ENCODE peak calls at places on chromosomes 16 and 17, in ten cellular contexts. Q, H, G, L, E, M, K, Z, T and V are unnamed samples.

GRCh38 chr16:87431926-87432325 is 39.8 kb downstream of the MAP1LC3B start:
- DNase-seq in E (no peak), K (peak; percentile 87), T (no peak), Q (no peak), L (peak; percentile 65), M (peak; percentile 79), H (no peak), G (no peak), Z (no peak), V (no peak)

GRCh38 chr17:81276781-81277180 is 18.3 kb downstream of the SLC38A10 start:
- DNase-seq in T (no peak), M (no peak), E (no peak), Z (no peak), Q (no peak), L (no peak), G (no peak), H (no peak), K (no peak), V (no peak)

GRCh38 chr17:44210342-44211192 is 8.9 kb downstream of the UBTF start:
- DNase-seq in K (peak; percentile 56), H (peak; percentile 99), T (peak; percentile 95), Q (peak; percentile 91), G (peak; percentile 87), M (peak; percentile 93), L (no peak), E (peak; percentile 54), Z (peak; percentile 83), V (peak; percentile 37)

GRCh38 chr17:28928061-28928460 is 23.3 kb downstream of the PHF12 start:
- DNase-seq in L (peak; percentile 62), K (peak; percentile 54), Z (no peak), G (no peak), E (no peak), T (peak; percentile 66), H (no peak), M (no peak), Q (peak; percentile 47), V (no peak)

GRCh38 chr17:72063262-72063661 is 57.6 kb upstream of the SOX9 start:
- DNase-seq in Z (no peak), T (no peak), H (no peak), G (no peak), L (no peak), K (no peak), Q (no peak), E (no peak), M (no peak), V (no peak)

GRCh38 chr16:70529051-70529777 is 5.6 kb downstream of the SF3B3 start:
- DNase-seq in K (peak; percentile 52), Z (no peak), E (no peak), M (peak; percentile 78), L (peak; percentile 65), Q (no peak), H (peak; percentile 43), T (no peak), G (no peak), V (no peak)

GRCh38 chr17:41492771-41493170 is 3.1 kb upstream of the KRT36 start:
- DNase-seq in L (peak; percentile 31), K (no peak), H (no peak), Q (no peak), M (no peak), E (no peak), T (no peak), G (no peak), Z (no peak), V (no peak)

GRCh38 chr17:35432176-35433074 is at the start of gene SLFN12:
- DNase-seq in T (peak; percentile 61), Q (peak; percentile 45), E (no peak), Z (no peak), H (peak; percentile 32), K (peak; percentile 98), G (peak; percentile 22), M (peak; percentile 73), L (peak; percentile 96), V (no peak)

GRCh38 chr17:35256629-35257028 is 13.8 kb downstream of the SLFN5 start:
- DNase-seq in L (peak; percentile 29), T (no peak), E (no peak), K (no peak), M (no peak), H (peak; percentile 19), G (no peak), Z (no peak), Q (no peak), V (no peak)

GRCh38 chr16:72240949-72241348 is 69.0 kb upstream of the PMFBP1 start:
- DNase-seq in E (no peak), Z (no peak), T (no peak), G (no peak), H (no peak), K (no peak), L (no peak), Q (no peak), M (no peak), V (no peak)

GRCh38 chr17:81646869-81647600 is 9.3 kb downstream of the PDE6G start:
- DNase-seq in Q (no peak), M (no peak), G (no peak), T (no peak), K (no peak), E (no peak), H (peak; percentile 64), L (no peak), Z (no peak), V (no peak)

GRCh38 chr16:57061084-57061905 is 31.1 kb upstream of the CPNE2 start:
- DNase-seq in L (peak; percentile 92), K (peak; percentile 25), H (peak; percentile 47), Z (no peak), M (peak; percentile 53), T (no peak), E (no peak), Q (no peak), G (no peak), V (no peak)

GRCh38 chr16:89598199-89598598 is 15.2 kb upstream of the DPEP1 start:
- DNase-seq in L (peak; percentile 64), G (no peak), H (no peak), E (no peak), K (no peak), Q (no peak), Z (no peak), T (peak; percentile 45), M (peak; percentile 52), V (no peak)

GRCh38 chr16:70736454-70737376 is 50.9 kb upstream of the MTSS2 start:
- DNase-seq in H (peak; percentile 81), Q (no peak), L (no peak), G (no peak), Z (no peak), E (no peak), T (peak; percentile 75), M (no peak), K (no peak), V (no peak)

GRCh38 chr17:66627985-66628384 is 206.9 kb upstream of the CACNG5 start:
- DNase-seq in E (no peak), G (no peak), H (no peak), K (no peak), T (no peak), L (no peak), Z (no peak), Q (no peak), M (peak; percentile 37), V (no peak)

GRCh38 chr17:47694018-47694817 is at the start of gene TBKBP1:
- DNase-seq in M (peak; percentile 77), G (peak; percentile 24), T (peak; percentile 66), Z (peak; percentile 52), H (peak; percentile 97), Q (peak; percentile 67), E (no peak), L (no peak), K (peak; percentile 29), V (no peak)

GRCh38 chr16:424623-425081 is 797 bp upstream of the RAB11FIP3 start:
- DNase-seq in H (no peak), K (no peak), M (peak; percentile 33), L (peak; percentile 62), Z (peak; percentile 51), T (no peak), E (no peak), Q (no peak), G (no peak), V (no peak)

GRCh38 chr17:42405963-42406495 is 17.0 kb downstream of the CAVIN1 start:
- DNase-seq in E (peak; percentile 18), Z (peak; percentile 55), K (peak; percentile 40), L (no peak), M (peak; percentile 69), T (peak; percentile 89), Q (peak; percentile 85), H (peak; percentile 91), G (peak; percentile 71), V (peak; percentile 80)

GRCh38 chr17:35068249-35068648 is 4.7 kb upstream of the RFFL start:
- DNase-seq in G (no peak), Z (no peak), Q (no peak), H (no peak), E (no peak), T (no peak), M (no peak), L (no peak), K (no peak), V (no peak)

GRCh38 chr16:3637371-3637923 is 17.0 kb upstream of the DNASE1 start:
- DNase-seq in E (no peak), M (no peak), H (peak; percentile 34), K (no peak), T (peak; percentile 68), L (peak; percentile 34), G (no peak), Z (no peak), Q (peak; percentile 20), V (no peak)

GRCh38 chr16:71484006-71484893 is 4.9 kb downstream of the ZNF19 start:
- DNase-seq in K (peak; percentile 92), H (peak; percentile 81), Q (peak; percentile 78), L (peak; percentile 92), M (peak; percentile 91), Z (peak; percentile 81), G (peak; percentile 59), E (peak; percentile 50), T (peak; percentile 93), V (peak; percentile 82)

GRCh38 chr17:56593073-56593740 is at the start of gene NOG:
- DNase-seq in E (no peak), M (peak; percentile 82), H (peak; percentile 90), T (peak; percentile 63), K (peak; percentile 39), Z (peak; percentile 42), L (peak; percentile 65), Q (peak; percentile 13), G (no peak), V (peak; percentile 40)

GRCh38 chr17:70380017-70380416 is 210.7 kb downstream of the KCNJ2 start:
- DNase-seq in K (no peak), Z (no peak), E (no peak), M (no peak), G (no peak), Q (no peak), T (no peak), H (no peak), L (no peak), V (no peak)

GRCh38 chr17:71334041-71334781 is 786.6 kb upstream of the SOX9 start:
- DNase-seq in Z (no peak), G (no peak), E (no peak), L (no peak), H (peak; percentile 16), Q (no peak), T (no peak), M (no peak), K (no peak), V (no peak)

GRCh38 chr17:6913608-6914443 is 82.0 kb upstream of the ALOX12 start:
- DNase-seq in Q (peak; percentile 79), Z (no peak), K (peak; percentile 10), M (peak; percentile 85), G (peak; percentile 40), E (no peak), H (peak; percentile 74), T (peak; percentile 91), L (peak; percentile 37), V (peak; percentile 17)

GRCh38 chr17:80237386-80237785 is 17.2 kb downstream of the SLC26A11 start:
- DNase-seq in Q (no peak), E (no peak), G (no peak), T (no peak), M (no peak), Z (no peak), K (no peak), L (no peak), H (no peak), V (no peak)

GRCh38 chr16:61500851-61501250 is 535.4 kb downstream of the CDH8 start:
- DNase-seq in H (no peak), Q (no peak), G (no peak), Z (no peak), K (no peak), T (no peak), M (no peak), L (no peak), E (no peak), V (no peak)